ENCODE peak calls at places on chromosome 15, in five cellular contexts. A, U, J, E and I are unnamed samples.

GRCh38 chr15:29736745-29737023 is 85.6 kb downstream of the TJP1 start:
- DNase-seq in J (no peak), E (no peak), U (no peak), A (no peak), I (peak)

GRCh38 chr15:78104119-78104479 is 11.7 kb downstream of the SH2D7 start:
- DNase-seq in E (no peak), J (no peak), U (no peak), A (no peak), I (no peak)

GRCh38 chr15:99126195-99126594 is 21.3 kb downstream of the SYNM start:
- DNase-seq in U (no peak), J (no peak), E (no peak), A (no peak), I (no peak)

GRCh38 chr15:63212050-63212973 is 22.9 kb downstream of the RAB8B start:
- DNase-seq in E (no peak), U (peak), A (no peak), J (no peak), I (peak)

GRCh38 chr15:93135997-93136397 is 47.0 kb upstream of the RGMA start:
- DNase-seq in A (no peak), J (no peak), U (no peak), E (no peak), I (no peak)

GRCh38 chr15:52445553-52445952 is 83.1 kb downstream of the MYO5A start:
- DNase-seq in A (no peak), E (no peak), U (no peak), J (no peak), I (no peak)

GRCh38 chr15:100529556-100529955 is 806 bp upstream of the CERS3 start:
- DNase-seq in A (no peak), E (no peak), U (no peak), J (no peak), I (no peak)

GRCh38 chr15:36334059-36334458 is 245.4 kb upstream of the CDIN1 start:
- DNase-seq in E (no peak), A (no peak), J (no peak), U (no peak), I (peak)

GRCh38 chr15:64938192-64938591 is 26.5 kb downstream of the ANKDD1A start:
- DNase-seq in U (no peak), A (no peak), J (no peak), E (peak), I (no peak)

GRCh38 chr15:37056168-37056893 is 44.0 kb downstream of the MEIS2 start:
- DNase-seq in A (peak), J (no peak), U (no peak), E (no peak), I (no peak)

GRCh38 chr15:62739082-62739481 is 303.5 kb upstream of the TPM1 start:
- DNase-seq in U (no peak), A (no peak), E (no peak), J (no peak), I (peak)

GRCh38 chr15:68560501-68561113 is 18.2 kb upstream of the CORO2B start:
- DNase-seq in J (no peak), E (no peak), A (no peak), U (no peak), I (no peak)

GRCh38 chr15:48647963-48648362 is 2.5 kb upstream of the FBN1 start:
- DNase-seq in J (no peak), U (no peak), A (no peak), E (no peak), I (peak)

GRCh38 chr15:39828374-39828931 is 45.8 kb upstream of the FSIP1 start:
- DNase-seq in A (peak), E (no peak), J (no peak), U (no peak), I (peak)

GRCh38 chr15:34155859-34156258 is 54.0 kb downstream of the PGBD4 start:
- DNase-seq in U (no peak), A (no peak), E (no peak), J (no peak), I (no peak)

GRCh38 chr15:58755350-58755749 is 5.8 kb upstream of the ADAM10 start:
- DNase-seq in J (no peak), U (no peak), E (no peak), A (no peak), I (no peak)

GRCh38 chr15:34241376-34242350 is 16.8 kb downstream of the EMC4 start:
- DNase-seq in A (no peak), J (no peak), U (no peak), E (peak), I (peak)

GRCh38 chr15:82046668-82047492 is 1.1 kb upstream of the MEX3B start:
- DNase-seq in U (peak), A (peak), J (peak), E (peak), I (peak)